ENCODE peak calls at places on chromosomes 7 and 10, in five cellular contexts. U, N, B, J and W are unnamed samples.

GRCh38 chr7:37440738-37441404 is 7.8 kb downstream of the ELMO1 start:
- DNase-seq in U (no peak), N (no peak), B (peak), J (no peak), W (no peak)

GRCh38 chr7:50265968-50266694 is 38.4 kb upstream of the IKZF1 start:
- DNase-seq in U (no peak), N (no peak), B (no peak), J (no peak), W (no peak)

GRCh38 chr10:103915794-103916193 is 2.2 kb downstream of the STN1 start:
- DNase-seq in U (no peak), N (no peak), B (no peak), J (no peak), W (no peak)

GRCh38 chr10:34323197-34323596 is 491.9 kb downstream of the PARD3 start:
- DNase-seq in U (peak), N (no peak), B (no peak), J (no peak), W (no peak)

GRCh38 chr7:1607001-1607400 is 37.2 kb upstream of the PSMG3 start:
- DNase-seq in U (no peak), N (no peak), B (peak), J (no peak), W (no peak)

GRCh38 chr7:105589221-105590077 is 8.2 kb upstream of the EFCAB10 start:
- DNase-seq in U (peak), N (peak), B (peak), J (peak), W (peak)

GRCh38 chr10:69728335-69728861 is 73.3 kb upstream of the COL13A1 start:
- DNase-seq in U (peak), N (no peak), B (peak), J (no peak), W (no peak)

GRCh38 chr10:35876248-35876647 is 234.2 kb upstream of the FZD8 start:
- DNase-seq in U (peak), N (no peak), B (no peak), J (no peak), W (no peak)

GRCh38 chr10:63700209-63700934 is 179.2 kb downstream of the REEP3 start:
- DNase-seq in U (peak), N (no peak), B (no peak), J (no peak), W (no peak)

GRCh38 chr10:101140950-101141621 is 10.0 kb downstream of the TLX1 start:
- DNase-seq in U (no peak), N (no peak), B (no peak), J (no peak), W (no peak)

DNA sequence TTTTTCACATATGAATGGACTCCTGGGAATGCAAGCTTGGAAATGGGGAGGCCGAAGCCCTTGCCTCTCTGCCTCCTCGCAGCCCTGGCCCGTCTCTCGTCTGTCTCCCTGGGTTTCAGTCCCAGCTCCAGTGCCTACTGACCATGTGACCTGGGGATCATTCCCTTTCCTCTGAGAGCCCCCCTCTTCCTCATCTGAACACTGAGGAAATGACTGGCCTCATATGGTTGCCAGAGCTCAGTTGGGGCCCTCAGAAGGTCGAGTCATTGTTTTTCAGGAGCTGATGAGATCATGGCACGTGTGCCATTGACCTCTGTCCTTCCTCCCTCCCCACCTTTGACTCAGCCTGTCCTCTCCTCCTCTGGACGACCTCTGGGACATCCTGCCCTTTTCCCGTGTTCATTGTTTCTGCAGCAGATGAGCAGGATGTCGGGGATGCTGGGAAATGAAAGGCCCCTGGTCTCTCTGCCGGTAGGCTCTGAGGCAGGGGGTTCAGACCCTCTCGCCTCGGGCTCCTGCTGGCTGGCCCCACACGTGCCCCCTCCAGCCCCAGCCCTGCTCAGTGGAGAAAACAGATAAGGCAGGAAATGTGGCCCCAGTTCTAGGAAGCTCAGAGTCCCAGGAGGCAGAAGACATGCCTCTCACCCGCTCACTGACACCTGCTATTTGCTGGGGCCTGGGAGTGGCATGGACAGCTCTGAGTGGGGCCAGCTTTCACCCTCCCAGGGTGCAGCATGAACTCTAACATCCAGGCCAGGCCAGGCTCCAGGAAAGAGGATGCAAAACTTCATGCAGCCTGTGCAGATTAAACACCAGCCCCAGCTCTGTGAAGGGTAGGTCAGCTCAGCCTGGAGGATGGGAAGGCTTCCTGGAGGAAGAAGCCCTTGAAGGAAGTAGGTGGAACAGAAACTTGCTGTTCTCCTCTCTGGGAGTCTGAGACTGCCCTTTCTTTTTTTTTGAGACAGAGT is 8.3 kb upstream of the PPP1R35 start:
- DNase-seq in U (peak), N (peak), B (no peak), J (peak), W (no peak)
- TF ChIP-seq MXI1 in U (no peak), N (peak), B (no peak), J (peak), W (no peak)

GRCh38 chr7:139023076-139023475 is 12.8 kb downstream of the ZC3HAV1L start:
- DNase-seq in U (no peak), N (no peak), B (no peak), J (no peak), W (no peak)

GRCh38 chr7:139016931-139017511 is 18.8 kb downstream of the ZC3HAV1L start:
- DNase-seq in U (peak), N (peak), B (peak), J (peak), W (no peak)

GRCh38 chr7:139022286-139022685 is 13.6 kb downstream of the ZC3HAV1L start:
- DNase-seq in U (no peak), N (no peak), B (no peak), J (no peak), W (no peak)

DNA sequence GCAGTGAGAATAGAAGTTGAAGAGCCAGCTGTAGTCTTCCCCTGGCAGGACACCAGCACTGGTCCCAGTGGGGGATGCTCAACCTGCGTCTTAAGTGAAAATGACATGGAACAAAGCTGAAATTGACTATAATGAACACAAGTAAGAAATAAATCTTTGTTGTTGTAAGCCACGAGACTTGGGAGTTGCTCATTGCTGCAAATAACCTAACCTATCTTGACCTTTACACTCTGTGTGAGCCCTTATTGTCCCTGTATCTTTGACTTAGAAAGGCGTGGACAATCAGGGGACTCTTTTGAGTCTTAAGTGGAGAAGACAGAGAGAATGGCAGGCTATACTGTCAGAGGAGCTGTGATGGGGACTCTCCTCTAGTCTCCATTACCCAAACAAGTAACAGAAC is 16.9 kb downstream of the ZC3HAV1L start:
- DNase-seq in U (no peak), N (no peak), B (no peak), J (no peak), W (no peak)
- TF ChIP-seq MXI1 in U (no peak), N (no peak), B (no peak), J (no peak), W (no peak)

DNA sequence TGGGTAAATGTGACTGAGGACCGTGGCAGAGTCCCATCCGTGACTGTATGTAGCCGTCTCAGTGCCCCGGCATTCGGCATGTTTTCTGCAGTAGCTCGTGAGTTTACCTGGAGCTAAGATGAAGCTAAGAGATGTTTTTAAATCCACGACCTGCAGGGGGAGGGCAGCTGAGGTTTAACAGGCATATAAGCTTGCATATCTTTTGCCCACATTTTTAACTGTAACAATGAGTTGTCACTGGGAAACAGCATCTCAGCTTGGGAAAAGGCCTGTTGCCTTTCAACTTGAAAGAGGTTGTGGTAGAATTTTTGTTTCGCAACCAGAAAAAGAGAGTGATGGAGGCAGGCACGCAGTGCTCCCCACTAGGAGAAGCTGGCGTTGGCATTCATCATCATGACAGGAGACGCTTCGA is 77.7 kb downstream of the CELF2 start:
- DNase-seq in U (no peak), N (no peak), B (no peak), J (no peak), W (no peak)
- TF ChIP-seq MXI1 in U (no peak), N (no peak), B (no peak), J (no peak), W (no peak)

DNA sequence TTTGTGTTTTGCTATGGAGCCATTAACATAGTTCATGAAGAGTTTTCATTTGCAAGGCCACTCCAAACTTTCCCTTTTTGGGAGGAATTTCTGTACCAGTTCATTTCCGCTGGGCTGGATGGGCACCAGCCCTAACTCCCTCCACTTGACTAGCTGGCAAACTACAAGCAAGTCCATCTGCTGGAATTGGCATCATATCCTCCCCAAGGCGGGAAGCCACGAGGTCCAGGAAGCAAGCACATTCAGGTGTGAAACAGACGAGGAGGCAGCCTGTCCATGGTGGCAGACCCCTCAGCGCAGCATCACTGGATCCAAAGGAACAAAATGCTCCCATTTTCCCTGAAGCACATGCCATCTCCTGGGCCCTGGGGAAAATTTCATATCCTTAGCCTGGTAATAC is 125.8 kb downstream of the ABLIM1 start:
- DNase-seq in U (no peak), N (no peak), B (no peak), J (no peak), W (no peak)
- TF ChIP-seq MXI1 in U (no peak), N (no peak), B (no peak), J (no peak), W (no peak)